ENCODE peak calls at places on chromosome 18, in ten cellular contexts. J, K, Q, O, I, P, U, G, S and T are unnamed samples.

GRCh38 chr18:2850816-2851215 is 4.0 kb downstream of the EMILIN2 start:
- DNase-seq in J (no peak), K (no peak), Q (no peak), O (no peak), I (no peak), P (no peak), U (no peak), G (no peak), S (no peak), T (no peak)

GRCh38 chr18:48326901-48327675 is 82.1 kb downstream of the ZBTB7C start:
- DNase-seq in J (no peak), K (no peak), Q (peak; percentile 73), O (no peak), I (no peak), P (no peak), U (no peak), G (no peak), S (peak; percentile 41), T (no peak)

GRCh38 chr18:57437782-57438668 is 2.9 kb downstream of the ONECUT2 start:
- DNase-seq in J (peak; percentile 41), K (no peak), Q (peak; percentile 66), O (peak; percentile 70), I (peak; percentile 87), P (peak; percentile 89), U (peak; percentile 75), G (no peak), S (peak; percentile 46), T (no peak)

GRCh38 chr18:75727479-75727878 is 300.0 kb upstream of the SMIM21 start:
- DNase-seq in J (peak; percentile 33), K (no peak), Q (peak; percentile 39), O (no peak), I (peak; percentile 63), P (peak; percentile 71), U (no peak), G (no peak), S (peak; percentile 15), T (no peak)

GRCh38 chr18:22946217-22946616 is 13.1 kb downstream of the RBBP8 start:
- DNase-seq in J (no peak), K (no peak), Q (no peak), O (no peak), I (no peak), P (no peak), U (no peak), G (no peak), S (no peak), T (no peak)

GRCh38 chr18:28963481-28963880 is 786.6 kb upstream of the CDH2 start:
- DNase-seq in J (no peak), K (peak; percentile 14), Q (peak; percentile 45), O (no peak), I (no peak), P (no peak), U (no peak), G (peak; percentile 4), S (peak; percentile 38), T (no peak)

GRCh38 chr18:23208600-23208999 is 73.3 kb downstream of the CABLES1 start:
- DNase-seq in J (no peak), K (no peak), Q (no peak), O (no peak), I (no peak), P (no peak), U (no peak), G (no peak), S (no peak), T (no peak)

GRCh38 chr18:49340446-49340845 is 120.0 kb downstream of the DYM start:
- DNase-seq in J (no peak), K (peak; percentile 24), Q (peak; percentile 67), O (no peak), I (no peak), P (no peak), U (no peak), G (no peak), S (peak; percentile 52), T (no peak)

GRCh38 chr18:28916436-28916835 is 739.5 kb upstream of the CDH2 start:
- DNase-seq in J (no peak), K (no peak), Q (no peak), O (no peak), I (no peak), P (no peak), U (no peak), G (no peak), S (peak; percentile 20), T (no peak)

GRCh38 chr18:48997985-48998831 is 47.4 kb upstream of the SMAD7 start:
- DNase-seq in J (peak; percentile 50), K (peak; percentile 84), Q (peak; percentile 94), O (peak; percentile 58), I (peak; percentile 67), P (no peak), U (peak; percentile 94), G (peak; percentile 76), S (peak; percentile 94), T (peak; percentile 73)

GRCh38 chr18:61637319-61637718 is 255.5 kb downstream of the RNF152 start:
- DNase-seq in J (no peak), K (no peak), Q (no peak), O (peak; percentile 60), I (peak; percentile 53), P (peak; percentile 19), U (no peak), G (no peak), S (no peak), T (no peak)

GRCh38 chr18:49858309-49859005 is 45.1 kb upstream of the ACAA2 start:
- DNase-seq in J (peak; percentile 44), K (no peak), Q (peak; percentile 73), O (peak; percentile 74), I (peak; percentile 82), P (peak; percentile 85), U (no peak), G (peak; percentile 27), S (peak; percentile 83), T (peak; percentile 73)

GRCh38 chr18:65610939-65611338 is 139.9 kb upstream of the CDH7 start:
- DNase-seq in J (no peak), K (no peak), Q (no peak), O (no peak), I (no peak), P (no peak), U (no peak), G (no peak), S (no peak), T (no peak)

GRCh38 chr18:35029770-35030169 is 11.4 kb upstream of the MAPRE2 start:
- DNase-seq in J (no peak), K (no peak), Q (no peak), O (no peak), I (no peak), P (no peak), U (no peak), G (no peak), S (no peak), T (no peak)

GRCh38 chr18:22238036-22238435 is 68.6 kb downstream of the GATA6 start:
- DNase-seq in J (no peak), K (no peak), Q (no peak), O (no peak), I (no peak), P (no peak), U (no peak), G (no peak), S (no peak), T (no peak)

GRCh38 chr18:45777393-45777792 is 48.1 kb upstream of the SIGLEC15 start:
- DNase-seq in J (no peak), K (peak; percentile 84), Q (peak; percentile 94), O (no peak), I (no peak), P (no peak), U (no peak), G (peak; percentile 38), S (peak; percentile 95), T (no peak)
- TF ChIP-seq CTCF in J (no peak), K (no peak), Q (no peak), O (no peak), I (no peak), P (no peak), U (no peak), G (no peak), S (no peak), T (no peak)

DNA sequence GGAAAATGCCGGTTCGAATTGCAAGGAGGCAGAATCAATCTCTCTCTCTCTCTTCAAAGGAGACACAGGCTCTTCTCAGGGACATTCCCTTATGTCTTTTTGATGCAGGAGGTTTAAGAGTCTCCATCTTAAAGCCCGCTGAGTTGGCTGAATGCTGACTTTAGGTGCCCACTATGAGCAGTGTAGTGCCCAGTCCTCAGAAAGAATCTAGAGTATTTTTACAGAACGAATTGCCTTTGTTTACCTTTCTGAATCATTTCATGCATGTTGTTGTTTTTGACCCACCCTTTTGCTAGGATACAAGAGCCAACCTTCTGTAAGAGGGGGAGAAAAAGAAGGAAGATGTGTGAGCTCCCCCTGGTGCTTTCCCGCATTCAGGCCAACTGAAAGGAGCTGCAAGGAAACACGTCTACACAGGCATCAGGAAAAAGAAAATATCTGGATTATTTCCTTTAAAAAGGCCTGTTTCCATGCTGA is 193.5 kb upstream of the TCF4 start:
- DNase-seq in J (peak; percentile 63), K (peak; percentile 14), Q (peak; percentile 79), O (no peak), I (peak; percentile 59), P (peak; percentile 63), U (no peak), G (peak; percentile 49), S (peak; percentile 77), T (no peak)
- TF ChIP-seq CTCF in J (peak; percentile 63), K (peak; percentile 75), Q (peak; percentile 91), O (peak; percentile 7), I (peak; percentile 88), P (peak; percentile 58), U (peak; percentile 37), G (peak; percentile 80), S (peak; percentile 81), T (peak; percentile 25)

DNA sequence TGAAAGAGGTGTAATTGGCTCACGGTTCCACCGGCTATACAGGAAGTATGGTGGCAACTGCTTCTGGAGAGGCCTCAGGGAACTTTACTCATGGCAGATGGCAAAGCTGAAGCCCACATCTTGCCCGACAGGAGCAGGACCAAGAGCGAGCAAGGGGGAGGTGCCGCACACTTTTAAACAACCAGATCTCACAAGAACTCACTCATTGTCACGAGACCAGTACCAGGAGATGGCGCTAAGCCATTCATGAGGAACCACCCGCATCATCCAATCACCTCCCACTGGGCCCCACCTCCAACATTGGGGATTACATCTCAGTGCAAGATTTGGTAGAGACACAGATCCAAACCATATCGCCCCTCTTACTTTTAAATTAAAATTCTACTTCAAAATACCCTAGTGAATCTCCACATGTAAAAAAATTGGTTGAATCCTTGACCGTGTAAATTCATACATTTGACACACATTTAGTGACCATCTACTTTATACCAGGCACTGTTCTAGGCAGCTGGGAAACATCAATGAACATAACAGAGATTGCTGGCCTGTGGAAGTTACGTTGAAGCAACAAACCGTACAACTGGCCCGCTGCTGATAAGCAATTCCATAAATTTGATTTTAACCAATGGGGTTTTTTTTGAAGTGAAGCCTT is 87.6 kb downstream of the ALPK2 start:
- DNase-seq in J (no peak), K (no peak), Q (peak; percentile 53), O (no peak), I (no peak), P (no peak), U (no peak), G (no peak), S (no peak), T (no peak)
- TF ChIP-seq CTCF in J (peak; percentile 14), K (no peak), Q (no peak), O (no peak), I (peak; percentile 15), P (no peak), U (no peak), G (no peak), S (no peak), T (no peak)

DNA sequence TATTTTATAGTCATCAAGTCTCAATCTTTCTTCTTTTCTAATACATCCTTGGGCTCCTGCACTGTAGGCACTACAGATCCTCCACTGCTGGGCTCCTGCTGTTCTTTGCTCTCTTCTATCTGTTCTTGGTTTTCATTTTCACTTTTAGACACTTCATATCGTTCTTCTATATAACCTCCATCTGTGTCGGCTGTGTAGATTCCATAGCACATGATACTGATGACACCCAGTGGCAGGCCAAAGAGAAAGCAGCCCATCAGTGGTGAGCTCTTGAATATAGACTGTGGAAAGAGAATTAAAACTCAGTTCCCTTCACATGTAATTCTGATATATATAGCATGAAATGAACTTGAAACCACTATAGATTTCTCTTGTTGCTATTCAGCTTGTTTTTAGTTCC is 38.0 kb downstream of the TMX3 start:
- DNase-seq in J (no peak), K (no peak), Q (peak; percentile 27), O (no peak), I (no peak), P (no peak), U (no peak), G (no peak), S (peak; percentile 46), T (no peak)
- TF ChIP-seq CTCF in J (no peak), K (peak; percentile 46), Q (peak; percentile 19), O (no peak), I (peak; percentile 38), P (no peak), U (no peak), G (peak; percentile 29), S (peak; percentile 25), T (no peak)